ENCODE peak calls at places on chromosomes 11 and 22, in ten cellular contexts. One of them, this sample, is unnamed.

GRCh38 chr22:45208696-45208992 is 32.0 kb downstream of the KIAA0930 start:
- DNase-seq in left ventricle myocardium inferior: no peak
- DNase-seq in H7: no peak
- DNase-seq in KBM-7: no peak
- DNase-seq in H9: no peak
- DNase-seq in ovary: no peak
- DNase-seq in stomach: no peak
- DNase-seq in cardiac fibroblast: no peak
- DNase-seq in NCI-H2171: no peak
- DNase-seq in GM03348: no peak
- DNase-seq in this sample: no peak

GRCh38 chr11:130783322-130783721 is 133.0 kb downstream of the SNX19 start:
- DNase-seq in left ventricle myocardium inferior: no peak
- DNase-seq in stomach: no peak
- DNase-seq in H7: no peak
- DNase-seq in GM03348: no peak
- DNase-seq in cardiac fibroblast: peak
- DNase-seq in KBM-7: no peak
- DNase-seq in ovary: no peak
- DNase-seq in H9: no peak
- DNase-seq in NCI-H2171: no peak
- DNase-seq in this sample: no peak

GRCh38 chr11:93122535-93122934 is 75.3 kb downstream of the SLC36A4 start:
- DNase-seq in H7: no peak
- DNase-seq in KBM-7: no peak
- DNase-seq in cardiac fibroblast: no peak
- DNase-seq in H9: no peak
- DNase-seq in left ventricle myocardium inferior: no peak
- DNase-seq in NCI-H2171: no peak
- DNase-seq in GM03348: no peak
- DNase-seq in stomach: no peak
- DNase-seq in ovary: no peak
- DNase-seq in this sample: no peak

GRCh38 chr22:46001046-46001425 is 24.1 kb upstream of the WNT7B start:
- DNase-seq in cardiac fibroblast: no peak
- DNase-seq in stomach: no peak
- DNase-seq in NCI-H2171: no peak
- DNase-seq in KBM-7: no peak
- DNase-seq in ovary: no peak
- DNase-seq in H7: peak
- DNase-seq in left ventricle myocardium inferior: no peak
- DNase-seq in GM03348: no peak
- DNase-seq in H9: no peak
- DNase-seq in this sample: no peak

GRCh38 chr11:20026629-20027545 is 133.4 kb downstream of the DBX1 start:
- DNase-seq in cardiac fibroblast: no peak
- DNase-seq in ovary: peak
- DNase-seq in KBM-7: no peak
- DNase-seq in left ventricle myocardium inferior: no peak
- DNase-seq in H7: peak
- DNase-seq in stomach: peak
- DNase-seq in H9: peak
- DNase-seq in NCI-H2171: peak
- DNase-seq in GM03348: no peak
- DNase-seq in this sample: no peak

GRCh38 chr11:12066056-12066798 is 44.2 kb upstream of the MICAL2 start:
- DNase-seq in KBM-7: no peak
- DNase-seq in left ventricle myocardium inferior: no peak
- DNase-seq in H7: no peak
- DNase-seq in NCI-H2171: no peak
- DNase-seq in GM03348: peak
- DNase-seq in cardiac fibroblast: peak
- DNase-seq in H9: no peak
- DNase-seq in stomach: no peak
- DNase-seq in ovary: no peak
- DNase-seq in this sample: peak

GRCh38 chr11:57536947-57537654 is at the start of gene SMTNL1:
- DNase-seq in ovary: no peak
- DNase-seq in H9: no peak
- DNase-seq in KBM-7: no peak
- DNase-seq in H7: no peak
- DNase-seq in GM03348: no peak
- DNase-seq in NCI-H2171: no peak
- DNase-seq in cardiac fibroblast: no peak
- DNase-seq in stomach: no peak
- DNase-seq in left ventricle myocardium inferior: no peak
- DNase-seq in this sample: no peak

GRCh38 chr11:86592047-86592564 is 80.3 kb downstream of the ME3 start:
- DNase-seq in H7: no peak
- DNase-seq in left ventricle myocardium inferior: no peak
- DNase-seq in cardiac fibroblast: peak
- DNase-seq in NCI-H2171: no peak
- DNase-seq in ovary: no peak
- DNase-seq in stomach: no peak
- DNase-seq in KBM-7: no peak
- DNase-seq in H9: no peak
- DNase-seq in GM03348: no peak
- DNase-seq in this sample: no peak

GRCh38 chr11:17185938-17186337 is 21.8 kb downstream of the PIK3C2A start:
- DNase-seq in H7: no peak
- DNase-seq in KBM-7: no peak
- DNase-seq in left ventricle myocardium inferior: no peak
- DNase-seq in cardiac fibroblast: no peak
- DNase-seq in NCI-H2171: no peak
- DNase-seq in GM03348: no peak
- DNase-seq in H9: no peak
- DNase-seq in stomach: no peak
- DNase-seq in ovary: no peak
- DNase-seq in this sample: no peak

GRCh38 chr11:122709042-122709760 is 53.7 kb downstream of the UBASH3B start:
- DNase-seq in left ventricle myocardium inferior: no peak
- DNase-seq in H9: no peak
- DNase-seq in NCI-H2171: no peak
- DNase-seq in stomach: no peak
- DNase-seq in H7: no peak
- DNase-seq in GM03348: no peak
- DNase-seq in KBM-7: no peak
- DNase-seq in cardiac fibroblast: peak
- DNase-seq in ovary: no peak
- DNase-seq in this sample: no peak

GRCh38 chr22:39481054-39481453 is 21.0 kb upstream of the MIEF1 start:
- DNase-seq in stomach: no peak
- DNase-seq in GM03348: no peak
- DNase-seq in NCI-H2171: no peak
- DNase-seq in cardiac fibroblast: no peak
- DNase-seq in KBM-7: no peak
- DNase-seq in H7: no peak
- DNase-seq in ovary: no peak
- DNase-seq in left ventricle myocardium inferior: no peak
- DNase-seq in H9: no peak
- DNase-seq in this sample: no peak

GRCh38 chr11:7964873-7965272 is 374 bp downstream of the NLRP10 start:
- DNase-seq in cardiac fibroblast: no peak
- DNase-seq in ovary: no peak
- DNase-seq in left ventricle myocardium inferior: no peak
- DNase-seq in H9: no peak
- DNase-seq in stomach: no peak
- DNase-seq in KBM-7: no peak
- DNase-seq in GM03348: peak
- DNase-seq in H7: no peak
- DNase-seq in NCI-H2171: no peak
- DNase-seq in this sample: no peak

GRCh38 chr22:41925783-41926460 is 684 bp downstream of the TNFRSF13C start:
- DNase-seq in KBM-7: peak
- DNase-seq in cardiac fibroblast: peak
- DNase-seq in left ventricle myocardium inferior: peak
- DNase-seq in GM03348: peak
- DNase-seq in NCI-H2171: peak
- DNase-seq in H9: peak
- DNase-seq in ovary: no peak
- DNase-seq in stomach: peak
- DNase-seq in H7: peak
- DNase-seq in this sample: peak

GRCh38 chr11:33128739-33129138 is 32.5 kb downstream of the CSTF3 start:
- DNase-seq in KBM-7: no peak
- DNase-seq in ovary: no peak
- DNase-seq in NCI-H2171: no peak
- DNase-seq in stomach: no peak
- DNase-seq in H9: no peak
- DNase-seq in left ventricle myocardium inferior: no peak
- DNase-seq in cardiac fibroblast: no peak
- DNase-seq in H7: no peak
- DNase-seq in GM03348: no peak
- DNase-seq in this sample: no peak

GRCh38 chr11:122478986-122479385 is 176.5 kb upstream of the UBASH3B start:
- DNase-seq in stomach: no peak
- DNase-seq in NCI-H2171: no peak
- DNase-seq in ovary: no peak
- DNase-seq in KBM-7: no peak
- DNase-seq in left ventricle myocardium inferior: no peak
- DNase-seq in H7: no peak
- DNase-seq in H9: no peak
- DNase-seq in cardiac fibroblast: no peak
- DNase-seq in GM03348: peak
- DNase-seq in this sample: no peak

GRCh38 chr11:126892781-126893180 is 107.8 kb downstream of the KIRREL3 start:
- DNase-seq in stomach: no peak
- DNase-seq in GM03348: no peak
- DNase-seq in left ventricle myocardium inferior: no peak
- DNase-seq in H9: no peak
- DNase-seq in H7: no peak
- DNase-seq in KBM-7: no peak
- DNase-seq in cardiac fibroblast: no peak
- DNase-seq in NCI-H2171: no peak
- DNase-seq in ovary: no peak
- DNase-seq in this sample: no peak

GRCh38 chr22:17380711-17381087 is 11.4 kb downstream of the CECR2 start:
- DNase-seq in GM03348: no peak
- DNase-seq in stomach: no peak
- DNase-seq in ovary: no peak
- DNase-seq in left ventricle myocardium inferior: no peak
- DNase-seq in H7: no peak
- DNase-seq in KBM-7: no peak
- DNase-seq in cardiac fibroblast: no peak
- DNase-seq in H9: no peak
- DNase-seq in NCI-H2171: no peak
- DNase-seq in this sample: no peak